ENCODE peak calls at places on chromosomes 1 and 21, in four cellular contexts. One of them, this sample, is unnamed.

GRCh38 chr21:28485301-28486022 is 507.2 kb downstream of the LTN1 start:
- DNase-seq in substantia nigra: no peak
- DNase-seq in T-helper 17 cell: no peak
- DNase-seq in hypothalamus: no peak
- DNase-seq in this sample: no peak

GRCh38 chr1:116767782-116768382 is 13.7 kb downstream of the CD2 start:
- DNase-seq in hypothalamus: no peak
- DNase-seq in substantia nigra: no peak
- DNase-seq in T-helper 17 cell: no peak
- DNase-seq in this sample: no peak

GRCh38 chr1:203569490-203570318 is 56.9 kb upstream of the ATP2B4 start:
- DNase-seq in hypothalamus: no peak
- DNase-seq in substantia nigra: no peak
- DNase-seq in T-helper 17 cell: no peak
- DNase-seq in this sample: no peak

GRCh38 chr1:26360051-26360806 is 6.3 kb upstream of the CRYBG2 start:
- DNase-seq in substantia nigra: no peak
- DNase-seq in T-helper 17 cell: peak
- DNase-seq in hypothalamus: no peak
- DNase-seq in this sample: no peak

GRCh38 chr1:180231506-180232420 is 1.7 kb downstream of the LHX4 start:
- DNase-seq in T-helper 17 cell: no peak
- DNase-seq in substantia nigra: no peak
- DNase-seq in hypothalamus: no peak
- DNase-seq in this sample: no peak

GRCh38 chr1:21149862-21150432 is 26.8 kb downstream of the EIF4G3 start:
- DNase-seq in T-helper 17 cell: no peak
- DNase-seq in hypothalamus: no peak
- DNase-seq in substantia nigra: no peak
- DNase-seq in this sample: no peak

GRCh38 chr1:58874757-58875755 is 91.2 kb upstream of the JUN start:
- DNase-seq in hypothalamus: peak
- DNase-seq in substantia nigra: peak
- DNase-seq in T-helper 17 cell: no peak
- DNase-seq in this sample: peak

GRCh38 chr1:86753700-86754099 is 49.3 kb downstream of the SH3GLB1 start:
- DNase-seq in hypothalamus: no peak
- DNase-seq in substantia nigra: no peak
- DNase-seq in T-helper 17 cell: no peak
- DNase-seq in this sample: no peak

GRCh38 chr1:16129921-16130543 is 25.8 kb downstream of the EPHA2 start:
- DNase-seq in hypothalamus: no peak
- DNase-seq in T-helper 17 cell: no peak
- DNase-seq in substantia nigra: no peak
- DNase-seq in this sample: no peak

GRCh38 chr1:198599749-198600148 is 39.1 kb upstream of the PTPRC start:
- DNase-seq in hypothalamus: no peak
- DNase-seq in substantia nigra: no peak
- DNase-seq in T-helper 17 cell: no peak
- DNase-seq in this sample: no peak

GRCh38 chr1:115062542-115063004 is 26.7 kb downstream of the TSPAN2 start:
- DNase-seq in substantia nigra: no peak
- DNase-seq in hypothalamus: no peak
- DNase-seq in T-helper 17 cell: peak
- DNase-seq in this sample: no peak

GRCh38 chr1:184597652-184598357 is 156.9 kb downstream of the EDEM3 start:
- DNase-seq in T-helper 17 cell: no peak
- DNase-seq in substantia nigra: no peak
- DNase-seq in hypothalamus: no peak
- DNase-seq in this sample: no peak

GRCh38 chr1:93585059-93585966 is 96.3 kb downstream of the BCAR3 start:
- DNase-seq in substantia nigra: peak
- DNase-seq in T-helper 17 cell: no peak
- DNase-seq in hypothalamus: peak
- DNase-seq in this sample: no peak

GRCh38 chr1:36609241-36610027 is 126.7 kb upstream of the CSF3R start:
- DNase-seq in substantia nigra: peak
- DNase-seq in hypothalamus: peak
- DNase-seq in T-helper 17 cell: no peak
- DNase-seq in this sample: peak

GRCh38 chr1:161086457-161086856 is 2.9 kb downstream of the NECTIN4 start:
- DNase-seq in substantia nigra: no peak
- DNase-seq in hypothalamus: no peak
- DNase-seq in T-helper 17 cell: no peak
- DNase-seq in this sample: no peak

This sample was measured in occipital lobe.